ENCODE peak calls at places on chromosome 19, in five cellular contexts. V, O, A, Q and G are unnamed samples.

GRCh38 chr19:16531380-16531669 is 10.9 kb downstream of the CHERP start:
- DNase-seq in V (peak; percentile 23), O (no peak), A (no peak), Q (no peak), G (no peak)

GRCh38 chr19:3513198-3514140 is 7.4 kb downstream of the FZR1 start:
- DNase-seq in V (no peak), O (no peak), A (no peak), Q (no peak), G (no peak)

GRCh38 chr19:16527971-16528521 is 14.2 kb downstream of the CHERP start:
- DNase-seq in V (peak; percentile 46), O (peak; percentile 24), A (no peak), Q (peak; percentile 13), G (no peak)

GRCh38 chr19:50280074-50280473 is 49.1 kb downstream of the KCNC3 start:
- DNase-seq in V (no peak), O (no peak), A (no peak), Q (no peak), G (no peak)

GRCh38 chr19:39497850-39498261 is 891 bp upstream of the DLL3 start:
- DNase-seq in V (peak; percentile 68), O (peak; percentile 78), A (no peak), Q (peak; percentile 46), G (no peak)

GRCh38 chr19:54485846-54486245 is 12.8 kb upstream of the CDC42EP5 start:
- DNase-seq in V (no peak), O (no peak), A (no peak), Q (no peak), G (no peak)

GRCh38 chr19:53157601-53158000 is 1.3 kb downstream of the ZNF347 start:
- DNase-seq in V (no peak), O (peak; percentile 24), A (no peak), Q (no peak), G (no peak)

GRCh38 chr19:46393456-46394397 is 19.6 kb downstream of the CCDC8 start:
- DNase-seq in V (no peak), O (no peak), A (no peak), Q (no peak), G (no peak)

GRCh38 chr19:28948531-28948930 is 264.4 kb downstream of the UQCRFS1 start:
- DNase-seq in V (no peak), O (no peak), A (no peak), Q (no peak), G (no peak)

GRCh38 chr19:35395762-35396199 is 24.9 kb downstream of the GPR42 start:
- DNase-seq in V (no peak), O (no peak), A (no peak), Q (peak; percentile 7), G (no peak)

GRCh38 chr19:55452381-55453325 is 8.8 kb downstream of the ISOC2 start:
- DNase-seq in V (peak; percentile 62), O (peak; percentile 90), A (peak; percentile 31), Q (peak; percentile 65), G (no peak)

GRCh38 chr19:55005684-55006488 is 32.2 kb downstream of the GP6 start:
- DNase-seq in V (peak; percentile 66), O (peak; percentile 8), A (peak; percentile 67), Q (peak; percentile 55), G (peak; percentile 53)

GRCh38 chr19:15249912-15250634 is 17.8 kb upstream of the EPHX3 start:
- DNase-seq in V (no peak), O (peak; percentile 52), A (peak; percentile 66), Q (peak; percentile 97), G (no peak)

GRCh38 chr19:4660993-4661392 is 9.1 kb downstream of the MYDGF start:
- DNase-seq in V (no peak), O (no peak), A (no peak), Q (no peak), G (no peak)

GRCh38 chr19:23281663-23282276 is 31.6 kb upstream of the ZNF724 start:
- DNase-seq in V (no peak), O (no peak), A (no peak), Q (no peak), G (no peak)

GRCh38 chr19:6802336-6803035 is 30.0 kb downstream of the VAV1 start:
- DNase-seq in V (peak; percentile 65), O (no peak), A (peak; percentile 64), Q (no peak), G (peak; percentile 77)

GRCh38 chr19:5294403-5295160 is 46.0 kb downstream of the PTPRS start:
- DNase-seq in V (no peak), O (no peak), A (no peak), Q (no peak), G (no peak)

GRCh38 chr19:58499021-58499927 is 12.5 kb downstream of the SLC27A5 start:
- DNase-seq in V (peak; percentile 94), O (peak; percentile 100), A (peak; percentile 94), Q (peak; percentile 98), G (peak; percentile 85)
- TF ChIP-seq CTCF in V (peak; percentile 45), O (peak; percentile 35), A (peak; percentile 47), Q (peak; percentile 51), G (peak; percentile 23)

GRCh38 chr19:10207026-10207425 is 12.3 kb upstream of the DNMT1 start:
- DNase-seq in V (no peak), O (no peak), A (no peak), Q (no peak), G (no peak)
- TF ChIP-seq CTCF in V (no peak), O (no peak), A (no peak), Q (no peak), G (no peak)

GRCh38 chr19:12578641-12579040 is 27.4 kb upstream of the ZNF564 start:
- DNase-seq in V (no peak), O (no peak), A (no peak), Q (no peak), G (no peak)
- TF ChIP-seq CTCF in V (no peak), O (no peak), A (no peak), Q (no peak), G (no peak)

GRCh38 chr19:1261863-1262686 is 7.1 kb upstream of the CIRBP start:
- DNase-seq in V (no peak), O (no peak), A (no peak), Q (no peak), G (no peak)

GRCh38 chr19:1262687-1263123 is 6.4 kb upstream of the CIRBP start:
- DNase-seq in V (no peak), O (peak; percentile 57), A (no peak), Q (no peak), G (no peak)

GRCh38 chr19:1260749-1261511 is 8.2 kb upstream of the CIRBP start:
- DNase-seq in V (peak; percentile 98), O (peak; percentile 97), A (peak; percentile 86), Q (peak; percentile 96), G (peak; percentile 96)

GRCh38 chr19:1259873-1260748 is 9.0 kb upstream of the CIRBP start:
- DNase-seq in V (peak; percentile 82), O (peak; percentile 40), A (peak; percentile 68), Q (no peak), G (peak; percentile 67)

GRCh38 chr19:1261512-1261862 is 7.6 kb upstream of the CIRBP start:
- DNase-seq in V (peak; percentile 73), O (peak; percentile 28), A (no peak), Q (no peak), G (no peak)
- TF ChIP-seq CTCF in V (peak; percentile 14), O (no peak), A (peak; percentile 13), Q (peak; percentile 16), G (no peak)

DNA sequence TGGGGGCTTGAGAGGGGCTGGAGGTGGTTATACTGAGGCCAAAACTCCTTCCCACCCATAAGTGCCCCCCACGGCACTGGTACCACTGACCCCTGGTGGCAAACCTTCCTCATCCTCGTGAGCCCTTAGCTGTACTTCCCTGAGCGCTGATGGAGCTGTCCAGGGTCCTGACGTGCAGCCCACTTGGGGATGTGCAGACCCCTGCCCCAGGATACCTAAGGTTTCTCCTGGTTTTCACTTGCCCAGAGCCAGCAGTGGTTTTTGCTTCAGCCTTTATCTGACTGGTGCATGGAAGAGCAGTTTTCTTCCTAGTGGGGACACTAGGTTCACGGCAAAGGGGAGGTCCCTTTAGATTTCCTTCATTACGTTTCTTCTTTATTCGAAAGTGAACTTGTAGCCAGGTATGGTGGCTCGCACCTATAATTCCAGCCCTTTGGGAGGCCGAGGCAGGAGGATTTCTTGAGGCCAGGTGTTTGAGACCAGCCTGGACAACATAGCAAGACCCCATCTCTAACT is 28.7 kb upstream of the KCTD15 start:
- DNase-seq in V (no peak), O (peak; percentile 98), A (no peak), Q (peak; percentile 41), G (no peak)
- TF ChIP-seq CTCF in V (no peak), O (peak; percentile 56), A (no peak), Q (peak; percentile 28), G (no peak)

DNA sequence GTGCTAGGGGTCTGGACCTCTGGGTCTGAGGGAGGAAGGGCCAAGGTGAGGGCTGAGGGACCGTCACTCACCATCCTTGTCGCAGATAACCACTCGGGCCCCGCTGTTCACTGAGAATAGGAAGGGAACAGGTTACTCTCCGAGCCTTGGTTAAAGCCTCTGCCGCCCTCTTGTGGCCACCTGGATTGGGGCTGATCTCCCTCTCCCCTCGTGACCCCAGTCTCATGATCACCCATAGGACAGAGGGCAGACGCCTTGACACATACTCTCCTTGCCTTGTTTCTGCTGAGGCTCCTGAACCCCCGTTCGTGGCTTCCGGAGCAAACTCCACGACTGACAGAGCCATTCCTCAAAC is 580 bp downstream of the HSD17B14 start:
- DNase-seq in V (peak; percentile 85), O (peak; percentile 93), A (peak; percentile 75), Q (peak; percentile 90), G (peak; percentile 88)
- TF ChIP-seq CTCF in V (peak; percentile 82), O (peak; percentile 81), A (peak; percentile 97), Q (peak; percentile 90), G (peak; percentile 76)

GRCh38 chr19:11963566-11964355 is 1.1 kb upstream of the ZNF763 start:
- DNase-seq in V (peak; percentile 68), O (peak; percentile 82), A (peak; percentile 33), Q (peak; percentile 55), G (peak; percentile 71)

GRCh38 chr19:11964858-11965645 is at the start of gene ZNF763:
- DNase-seq in V (peak; percentile 89), O (peak; percentile 94), A (peak; percentile 76), Q (peak; percentile 64), G (peak; percentile 90)

GRCh38 chr19:11970174-11970573 is 5.3 kb downstream of the ZNF763 start:
- DNase-seq in V (no peak), O (no peak), A (no peak), Q (no peak), G (no peak)

DNA sequence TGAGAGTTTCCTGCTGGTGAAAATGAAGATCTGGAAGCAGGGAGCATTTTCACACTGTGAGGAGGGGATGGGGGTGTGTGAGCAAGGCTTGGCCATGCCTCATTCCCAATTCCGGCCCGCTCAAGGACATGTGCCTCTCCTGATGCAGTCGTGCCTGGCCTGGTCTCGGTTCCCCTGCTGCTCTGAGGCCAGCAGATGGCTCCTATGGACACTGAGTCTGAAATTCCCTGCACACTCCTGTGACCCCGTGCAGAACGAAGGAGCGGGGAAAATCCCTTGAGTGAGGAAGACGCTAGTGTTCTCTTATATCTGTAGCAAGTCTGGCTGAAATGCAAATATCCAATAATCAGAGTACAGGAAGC is 363 bp upstream of the ZNF763 start:
- DNase-seq in V (no peak), O (no peak), A (no peak), Q (no peak), G (no peak)
- TF ChIP-seq CTCF in V (no peak), O (no peak), A (peak; percentile 26), Q (peak; percentile 20), G (no peak)

GRCh38 chr19:18291019-18291524 is 9.7 kb upstream of the JUND start:
- DNase-seq in V (no peak), O (no peak), A (no peak), Q (no peak), G (no peak)
- TF ChIP-seq CTCF in V (no peak), O (no peak), A (no peak), Q (no peak), G (no peak)

GRCh38 chr19:30648321-30648720 is 276.1 kb downstream of the ZNF536 start:
- DNase-seq in V (no peak), O (no peak), A (no peak), Q (no peak), G (no peak)
- TF ChIP-seq CTCF in V (no peak), O (no peak), A (no peak), Q (no peak), G (no peak)